ENCODE peak calls at places on chromosomes 6 and 20, in six cellular contexts. X is adrenal gland, G is IMR-90, Q is Panc1, U is neural progenitor cell, L is hepatocyte. M is an unnamed sample. For H3K4me1, the result is how much of the 10 kb centered on the place peaks cover.

GRCh38 chr20:22490287-22491187 is 93.8 kb downstream of the FOXA2 start:
- DNase-seq in X (no peak), G (no peak), Q (no peak), U (peak), L (peak), M (peak)

GRCh38 chr20:13173201-13173600 is 47.9 kb upstream of the ISM1 start:
- DNase-seq in X (no peak), G (no peak), Q (no peak), U (no peak), L (no peak), M (no peak)

GRCh38 chr6:135535989-135536414 is 38.5 kb upstream of the AHI1 start:
- DNase-seq in X (no peak), G (peak), Q (no peak), U (peak), L (peak), M (no peak)

GRCh38 chr20:53752583-53752970 is 158.9 kb upstream of the ZNF217 start:
- DNase-seq in X (no peak), G (no peak), Q (peak), U (no peak), L (no peak), M (no peak)

GRCh38 chr6:95846652-95847051 is 169.1 kb upstream of the FUT9 start:
- DNase-seq in X (no peak), G (no peak), Q (no peak), U (peak), L (no peak), M (no peak)

GRCh38 chr20:59632426-59633113 is 28.2 kb downstream of the PHACTR3 start:
- DNase-seq in X (no peak), G (no peak), Q (no peak), U (no peak), L (no peak), M (peak)

GRCh38 chr6:155013457-155013876 is 18.4 kb downstream of the TIAM2 start:
- DNase-seq in X (no peak), G (peak), Q (no peak), U (no peak), L (no peak), M (no peak)

GRCh38 chr6:142886431-142887170 is 58.4 kb downstream of the HIVEP2 start:
- DNase-seq in X (no peak), G (peak), Q (no peak), U (no peak), L (peak), M (no peak)

GRCh38 chr6:33708516-33709204 is 2.8 kb downstream of the UQCC2 start:
- DNase-seq in X (no peak), G (no peak), Q (no peak), U (no peak), L (no peak), M (no peak)

GRCh38 chr6:107987805-107988204 is 29.8 kb upstream of the SEC63 start:
- DNase-seq in X (no peak), G (no peak), Q (no peak), U (no peak), L (no peak), M (no peak)

GRCh38 chr6:71330501-71330900 is 41.9 kb downstream of the OGFRL1 start:
- DNase-seq in X (no peak), G (no peak), Q (no peak), U (no peak), L (no peak), M (no peak)

GRCh38 chr6:41713161-41713649 is 22.2 kb downstream of the TFEB start:
- DNase-seq in X (peak), G (peak), Q (no peak), U (no peak), L (no peak), M (peak)

GRCh38 chr6:7085911-7086310 is 21.9 kb upstream of the RREB1 start:
- DNase-seq in X (peak), G (no peak), Q (no peak), U (no peak), L (no peak), M (peak)

GRCh38 chr6:125197795-125198269 is 44.3 kb downstream of the TPD52L1 start:
- DNase-seq in X (peak), G (peak), Q (no peak), U (no peak), L (peak), M (peak)

GRCh38 chr6:144411506-144412165 is 126.5 kb downstream of the UTRN start:
- DNase-seq in X (no peak), G (peak), Q (no peak), U (peak), L (no peak), M (no peak)

GRCh38 chr6:157323924-157324276 is 581 bp upstream of the TMEM242 start:
- DNase-seq in X (peak), G (peak), Q (peak), U (peak), L (peak), M (peak)

GRCh38 chr6:41462980-41463930 is 82.9 kb upstream of the FOXP4 start:
- DNase-seq in X (peak), G (peak), Q (peak), U (no peak), L (peak), M (peak)

GRCh38 chr20:63774348-63774735 is 34.8 kb downstream of the SLC2A4RG start:
- DNase-seq in X (no peak), G (no peak), Q (no peak), U (no peak), L (no peak), M (no peak)

GRCh38 chr6:167764215-167764614 is 62.5 kb upstream of the AFDN start:
- DNase-seq in X (no peak), G (no peak), Q (no peak), U (no peak), L (no peak), M (peak)

GRCh38 chr20:63267681-63268080 is 4.9 kb upstream of the ARFGAP1 start:
- DNase-seq in X (no peak), G (no peak), Q (no peak), U (no peak), L (no peak), M (no peak)

GRCh38 chr6:8562133-8562532 is 126.8 kb upstream of the SLC35B3 start:
- DNase-seq in X (no peak), G (no peak), Q (no peak), U (peak), L (no peak), M (no peak)

GRCh38 chr20:3672864-3673550 is 8.8 kb downstream of the ADAM33 start:
- DNase-seq in X (no peak), G (no peak), Q (no peak), U (no peak), L (no peak), M (no peak)

GRCh38 chr6:163123098-163123497 is 291.4 kb upstream of the QKI start:
- DNase-seq in X (no peak), G (no peak), Q (no peak), U (no peak), L (no peak), M (no peak)

GRCh38 chr20:59120919-59121318 is 42.7 kb upstream of the ZNF831 start:
- DNase-seq in X (no peak), G (no peak), Q (no peak), U (no peak), L (no peak), M (no peak)

GRCh38 chr6:74731204-74731603 is 474.6 kb downstream of the COL12A1 start:
- DNase-seq in X (no peak), G (peak), Q (no peak), U (no peak), L (no peak), M (no peak)

GRCh38 chr6:28488916-28489365 is 26.7 kb downstream of the GPX6 start:
- DNase-seq in X (no peak), G (peak), Q (peak), U (peak), L (peak), M (no peak)

GRCh38 chr20:50534567-50534966 is 24.4 kb downstream of the PTPN1 start:
- DNase-seq in X (peak), G (peak), Q (no peak), U (no peak), L (no peak), M (no peak)

GRCh38 chr20:32920066-32920465 is 61.3 kb downstream of the EFCAB8 start:
- DNase-seq in X (no peak), G (no peak), Q (no peak), U (no peak), L (no peak), M (no peak)

GRCh38 chr20:39885975-39886649 is 802.9 kb downstream of the MAFB start:
- DNase-seq in X (peak), G (peak), Q (peak), U (peak), L (peak), M (peak)

GRCh38 chr6:140677781-140678528 is 1303.5 kb upstream of the CITED2 start:
- DNase-seq in X (no peak), G (peak), Q (no peak), U (no peak), L (no peak), M (no peak)

GRCh38 chr6:3847521-3847920 is 1.7 kb upstream of the FAM50B start:
- DNase-seq in X (no peak), G (peak), Q (no peak), U (no peak), L (no peak), M (no peak)

GRCh38 chr6:3849681-3850450 is 693 bp downstream of the FAM50B start:
- DNase-seq in X (no peak), G (no peak), Q (no peak), U (no peak), L (no peak), M (peak)

GRCh38 chr6:3848925-3849605 is at the start of gene FAM50B:
- DNase-seq in X (peak), G (peak), Q (no peak), U (peak), L (peak), M (peak)

GRCh38 chr6:3850451-3851203 is 1.5 kb downstream of the FAM50B start:
- DNase-seq in X (no peak), G (no peak), Q (no peak), U (no peak), L (no peak), M (no peak)

DNA sequence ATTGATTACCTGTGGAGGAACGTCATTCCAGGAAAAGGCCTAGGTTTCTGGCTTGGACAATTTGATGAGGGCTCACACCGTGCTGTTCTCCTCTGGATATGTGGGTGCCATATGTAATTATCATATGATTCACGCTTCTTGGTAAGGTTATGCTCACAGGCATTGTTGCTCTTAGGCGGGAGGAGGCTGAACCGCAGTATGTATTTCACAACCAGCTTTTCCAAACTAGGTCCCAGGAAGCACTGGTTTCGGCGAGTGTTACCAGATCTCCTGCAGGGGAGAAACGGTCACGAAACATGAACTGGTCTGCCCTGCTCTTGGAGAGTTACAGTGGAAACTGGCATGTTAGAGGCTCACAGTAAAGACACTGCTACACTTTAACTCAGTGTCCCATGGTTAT is 793 bp upstream of the FAM50B start:
- DNase-seq in X (no peak), G (no peak), Q (no peak), U (no peak), L (no peak), M (no peak)
- TF ChIP-seq CTCF in X (no peak), G (no peak), Q (no peak), U (no peak), L (no peak), M (no peak)

GRCh38 chr6:62479722-62480121 is 193.7 kb upstream of the KHDRBS2 start:
- DNase-seq in X (no peak), G (no peak), Q (no peak), U (no peak), L (no peak), M (no peak)

DNA sequence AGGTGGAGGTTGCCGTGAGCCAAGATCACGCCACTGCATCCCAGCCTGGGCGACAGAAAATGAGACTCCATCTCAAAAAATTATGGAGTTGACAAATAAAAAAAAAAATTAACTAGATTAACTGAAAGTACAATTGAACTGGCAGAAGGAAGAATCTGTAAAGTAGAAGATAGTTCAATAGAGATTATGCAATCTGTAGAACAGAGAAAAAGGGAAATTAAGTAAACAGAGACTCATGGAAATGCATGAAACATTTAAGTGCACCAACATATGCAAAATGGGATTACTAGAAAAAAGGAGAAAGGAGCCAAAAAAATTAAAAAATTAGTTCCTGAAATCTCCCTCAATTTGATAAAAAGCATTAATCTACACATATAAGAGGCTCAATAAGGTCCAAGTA is 188.8 kb upstream of the KHDRBS2 start:
- DNase-seq in X (no peak), G (no peak), Q (no peak), U (no peak), L (no peak), M (no peak)
- H3K4me1 ChIP-seq in X (under half), G (under half), Q (under half), U (under half), L (under half), M (under half)

GRCh38 chr20:20018366-20018765 is 1.2 kb downstream of the NAA20 start:
- DNase-seq in X (no peak), G (no peak), Q (no peak), U (no peak), L (no peak), M (no peak)

GRCh38 chr20:20019123-20019522 is 2.0 kb downstream of the NAA20 start:
- DNase-seq in X (no peak), G (no peak), Q (no peak), U (no peak), L (no peak), M (no peak)

GRCh38 chr20:20017001-20017851 is at the start of gene NAA20:
- DNase-seq in X (peak), G (peak), Q (peak), U (peak), L (peak), M (peak)

GRCh38 chr20:20014659-20015058 is 2.5 kb upstream of the NAA20 start:
- DNase-seq in X (no peak), G (no peak), Q (no peak), U (no peak), L (no peak), M (no peak)

GRCh38 chr20:20017852-20018245 is 687 bp downstream of the NAA20 start:
- DNase-seq in X (no peak), G (no peak), Q (no peak), U (no peak), L (no peak), M (no peak)
- TF ChIP-seq CTCF in X (no peak), G (no peak), Q (no peak), U (no peak), L (no peak), M (no peak)

GRCh38 chr20:43921227-43921780 is 6.7 kb downstream of the TOX2 start:
- DNase-seq in X (no peak), G (no peak), Q (no peak), U (no peak), L (no peak), M (no peak)
- H3K4me1 ChIP-seq in X (under half), G (under half), Q (half or more), U (under half), L (under half), M (under half)

M was measured in sigmoid colon.